ENCODE peak calls at places on chromosomes 11 and 22, in five cellular contexts. H is OCI-LY7, S is fibroblast of mammary gland, B is PC-3, C is A549. A is an unnamed sample.
A peak's percentile ranks its signal among the peaks of the same experiment; 100 is the strongest.

GRCh38 chr11:60912223-60912850 is 1.6 kb upstream of the TMEM109 start:
- DNase-seq in C (no peak), S (no peak), B (no peak), H (no peak), A (no peak)

GRCh38 chr11:66070604-66071325 is 693 bp downstream of the PACS1 start:
- DNase-seq in B (peak; percentile 47), H (no peak), C (no peak), S (peak; percentile 24), A (peak; percentile 68)

GRCh38 chr11:65113361-65113756 is 1.7 kb downstream of the TM7SF2 start:
- DNase-seq in B (peak; percentile 39), H (no peak), C (no peak), S (no peak), A (peak; percentile 15)

GRCh38 chr11:70445605-70446004 is 47.3 kb downstream of the CTTN start:
- DNase-seq in S (no peak), B (no peak), C (no peak), H (no peak), A (no peak)

GRCh38 chr22:49871482-49871881 is 17.8 kb downstream of the ZBED4 start:
- DNase-seq in S (peak; percentile 24), C (peak; percentile 29), H (no peak), B (peak; percentile 6), A (peak; percentile 42)

GRCh38 chr11:120226714-120227113 is 13.2 kb upstream of the POU2F3 start:
- DNase-seq in S (no peak), H (no peak), B (no peak), C (no peak), A (no peak)

GRCh38 chr22:48748860-48749554 is 1078.7 kb downstream of the BRD1 start:
- DNase-seq in H (no peak), S (no peak), B (no peak), C (no peak), A (no peak)

GRCh38 chr11:59822989-59823566 is 12.5 kb upstream of the MRPL16 start:
- DNase-seq in C (peak; percentile 68), S (peak; percentile 66), H (peak; percentile 84), B (peak; percentile 88), A (peak; percentile 85)

GRCh38 chr22:27918351-27919221 is 470 bp downstream of the PITPNB start:
- DNase-seq in S (peak; percentile 48), B (peak; percentile 28), H (peak; percentile 52), C (peak; percentile 41), A (peak; percentile 71)

GRCh38 chr11:21511835-21512440 is 680.9 kb upstream of the ANO5 start:
- DNase-seq in S (peak; percentile 57), C (peak; percentile 77), B (peak; percentile 39), H (peak; percentile 39), A (peak; percentile 23)

GRCh38 chr11:86418929-86419328 is 44.2 kb downstream of the CCDC81 start:
- DNase-seq in S (peak; percentile 29), B (peak; percentile 3), H (peak; percentile 4), C (peak; percentile 17), A (peak; percentile 41)

GRCh38 chr11:35141034-35141433 is 2.1 kb downstream of the CD44 start:
- DNase-seq in B (no peak), H (no peak), C (no peak), S (no peak), A (peak; percentile 38)

GRCh38 chr11:110524227-110524626 is 94.5 kb downstream of the FDX1 start:
- DNase-seq in H (no peak), C (peak; percentile 28), S (peak; percentile 98), B (peak; percentile 14), A (peak; percentile 75)

GRCh38 chr11:72209101-72209500 is 7.5 kb upstream of the FOLR2 start:
- DNase-seq in B (no peak), H (no peak), S (no peak), C (no peak), A (no peak)

GRCh38 chr22:40399661-40400060 is 29.3 kb downstream of the SGSM3 start:
- DNase-seq in S (no peak), H (no peak), B (no peak), C (no peak), A (no peak)

GRCh38 chr11:3165916-3166267 is 782 bp upstream of the OSBPL5 start:
- DNase-seq in B (no peak), S (no peak), H (no peak), C (no peak), A (no peak)

GRCh38 chr11:61189933-61190332 is 13.4 kb upstream of the PGA3 start:
- DNase-seq in S (no peak), C (no peak), B (no peak), H (no peak), A (no peak)

GRCh38 chr11:45847908-45848316 is 637 bp downstream of the CRY2 start:
- DNase-seq in C (peak; percentile 42), B (peak; percentile 35), S (peak; percentile 57), H (peak; percentile 69), A (peak; percentile 71)

GRCh38 chr11:10646956-10647355 is 46.6 kb downstream of the IRAG1 start:
- DNase-seq in H (no peak), B (no peak), C (no peak), S (no peak), A (no peak)

A was measured in ELR.